ENCODE peak calls at places on chromosomes 6 and 20, in six cellular contexts. One of them, this sample, is unnamed.
A peak's percentile ranks its signal among the peaks of the same experiment; 100 is the strongest.

GRCh38 chr20:56428881-56429280 is 16.8 kb downstream of the CASS4 start:
- DNase-seq in brain microvascular endothelial cell: no peak
- DNase-seq in activated naive CD4-positive, alpha-beta T cell: no peak
- DNase-seq in BE2C: no peak
- DNase-seq in astrocyte of the cerebellum: no peak
- DNase-seq in C1 segment of cervical spinal cord: no peak
- DNase-seq in this sample: no peak

GRCh38 chr6:79079425-79080130 is 1.5 kb upstream of the PHIP start:
- DNase-seq in brain microvascular endothelial cell: no peak
- DNase-seq in activated naive CD4-positive, alpha-beta T cell: no peak
- DNase-seq in BE2C: no peak
- DNase-seq in astrocyte of the cerebellum: no peak
- DNase-seq in C1 segment of cervical spinal cord: no peak
- DNase-seq in this sample: no peak

GRCh38 chr6:158605266-158605878 is 39.2 kb downstream of the DYNLT1 start:
- DNase-seq in brain microvascular endothelial cell: peak; percentile 80
- DNase-seq in activated naive CD4-positive, alpha-beta T cell: peak; percentile 27
- DNase-seq in BE2C: peak; percentile 81
- DNase-seq in astrocyte of the cerebellum: peak; percentile 67
- DNase-seq in C1 segment of cervical spinal cord: no peak
- DNase-seq in this sample: no peak

GRCh38 chr20:19995220-19995863 is 21.8 kb upstream of the NAA20 start:
- DNase-seq in brain microvascular endothelial cell: no peak
- DNase-seq in activated naive CD4-positive, alpha-beta T cell: no peak
- DNase-seq in BE2C: peak; percentile 28
- DNase-seq in astrocyte of the cerebellum: no peak
- DNase-seq in C1 segment of cervical spinal cord: no peak
- DNase-seq in this sample: no peak

GRCh38 chr6:83735461-83735860 is 26.6 kb upstream of the SNAP91 start:
- DNase-seq in brain microvascular endothelial cell: no peak
- DNase-seq in activated naive CD4-positive, alpha-beta T cell: no peak
- DNase-seq in BE2C: no peak
- DNase-seq in astrocyte of the cerebellum: no peak
- DNase-seq in C1 segment of cervical spinal cord: no peak
- DNase-seq in this sample: no peak

GRCh38 chr6:32113386-32114352 is 4.5 kb upstream of the TNXB start:
- DNase-seq in brain microvascular endothelial cell: peak; percentile 91
- DNase-seq in activated naive CD4-positive, alpha-beta T cell: no peak
- DNase-seq in BE2C: no peak
- DNase-seq in astrocyte of the cerebellum: peak; percentile 76
- DNase-seq in C1 segment of cervical spinal cord: no peak
- DNase-seq in this sample: no peak

GRCh38 chr20:45919536-45919933 is 7.6 kb upstream of the PLTP start:
- DNase-seq in brain microvascular endothelial cell: peak; percentile 87
- DNase-seq in activated naive CD4-positive, alpha-beta T cell: no peak
- DNase-seq in BE2C: no peak
- DNase-seq in astrocyte of the cerebellum: peak; percentile 54
- DNase-seq in C1 segment of cervical spinal cord: no peak
- DNase-seq in this sample: no peak

GRCh38 chr6:137964876-137965275 is 97.8 kb downstream of the TNFAIP3 start:
- DNase-seq in brain microvascular endothelial cell: no peak
- DNase-seq in activated naive CD4-positive, alpha-beta T cell: no peak
- DNase-seq in BE2C: no peak
- DNase-seq in astrocyte of the cerebellum: no peak
- DNase-seq in C1 segment of cervical spinal cord: no peak
- DNase-seq in this sample: no peak

GRCh38 chr6:8030920-8031319 is 33.3 kb downstream of the BLOC1S5 start:
- DNase-seq in brain microvascular endothelial cell: no peak
- DNase-seq in activated naive CD4-positive, alpha-beta T cell: no peak
- DNase-seq in BE2C: no peak
- DNase-seq in astrocyte of the cerebellum: no peak
- DNase-seq in C1 segment of cervical spinal cord: no peak
- DNase-seq in this sample: no peak

GRCh38 chr20:33689973-33690372 is 3.8 kb upstream of the E2F1 start:
- DNase-seq in brain microvascular endothelial cell: peak; percentile 81
- DNase-seq in activated naive CD4-positive, alpha-beta T cell: peak; percentile 47
- DNase-seq in BE2C: no peak
- DNase-seq in astrocyte of the cerebellum: no peak
- DNase-seq in C1 segment of cervical spinal cord: no peak
- DNase-seq in this sample: no peak

GRCh38 chr20:64264091-64264490 is 8.5 kb downstream of the PCMTD2 start:
- DNase-seq in brain microvascular endothelial cell: no peak
- DNase-seq in activated naive CD4-positive, alpha-beta T cell: no peak
- DNase-seq in BE2C: no peak
- DNase-seq in astrocyte of the cerebellum: no peak
- DNase-seq in C1 segment of cervical spinal cord: no peak
- DNase-seq in this sample: no peak

GRCh38 chr6:37283268-37283667 is 25.3 kb upstream of the TMEM217 start:
- DNase-seq in brain microvascular endothelial cell: no peak
- DNase-seq in activated naive CD4-positive, alpha-beta T cell: no peak
- DNase-seq in BE2C: no peak
- DNase-seq in astrocyte of the cerebellum: peak; percentile 81
- DNase-seq in C1 segment of cervical spinal cord: no peak
- DNase-seq in this sample: no peak

GRCh38 chr6:30206799-30207618 is 6.2 kb downstream of the TRIM26 start:
- DNase-seq in brain microvascular endothelial cell: no peak
- DNase-seq in activated naive CD4-positive, alpha-beta T cell: no peak
- DNase-seq in BE2C: no peak
- DNase-seq in astrocyte of the cerebellum: no peak
- DNase-seq in C1 segment of cervical spinal cord: peak; percentile 6
- DNase-seq in this sample: no peak

GRCh38 chr6:160265869-160266476 is 7.4 kb upstream of the SLC22A2 start:
- DNase-seq in brain microvascular endothelial cell: no peak
- DNase-seq in activated naive CD4-positive, alpha-beta T cell: no peak
- DNase-seq in BE2C: no peak
- DNase-seq in astrocyte of the cerebellum: no peak
- DNase-seq in C1 segment of cervical spinal cord: no peak
- DNase-seq in this sample: no peak

GRCh38 chr20:6590891-6591679 is 176.4 kb upstream of the BMP2 start:
- DNase-seq in brain microvascular endothelial cell: peak; percentile 65
- DNase-seq in activated naive CD4-positive, alpha-beta T cell: no peak
- DNase-seq in BE2C: no peak
- DNase-seq in astrocyte of the cerebellum: peak; percentile 63
- DNase-seq in C1 segment of cervical spinal cord: no peak
- DNase-seq in this sample: no peak

GRCh38 chr6:12576389-12576788 is 140.2 kb upstream of the PHACTR1 start:
- DNase-seq in brain microvascular endothelial cell: peak; percentile 31
- DNase-seq in activated naive CD4-positive, alpha-beta T cell: no peak
- DNase-seq in BE2C: no peak
- DNase-seq in astrocyte of the cerebellum: peak; percentile 41
- DNase-seq in C1 segment of cervical spinal cord: no peak
- DNase-seq in this sample: no peak

GRCh38 chr20:23200914-23201313 is 114.8 kb upstream of the CD93 start:
- DNase-seq in brain microvascular endothelial cell: peak; percentile 26
- DNase-seq in activated naive CD4-positive, alpha-beta T cell: no peak
- DNase-seq in BE2C: no peak
- DNase-seq in astrocyte of the cerebellum: no peak
- DNase-seq in C1 segment of cervical spinal cord: no peak
- DNase-seq in this sample: no peak

GRCh38 chr6:121688974-121689373 is 253.5 kb downstream of the GJA1 start:
- DNase-seq in brain microvascular endothelial cell: no peak
- DNase-seq in activated naive CD4-positive, alpha-beta T cell: no peak
- DNase-seq in BE2C: no peak
- DNase-seq in astrocyte of the cerebellum: no peak
- DNase-seq in C1 segment of cervical spinal cord: no peak
- DNase-seq in this sample: no peak

GRCh38 chr6:158321960-158322359 is 9.7 kb downstream of the TULP4 start:
- DNase-seq in brain microvascular endothelial cell: peak; percentile 26
- DNase-seq in activated naive CD4-positive, alpha-beta T cell: no peak
- DNase-seq in BE2C: no peak
- DNase-seq in astrocyte of the cerebellum: peak; percentile 47
- DNase-seq in C1 segment of cervical spinal cord: no peak
- DNase-seq in this sample: no peak

GRCh38 chr20:7773511-7773910 is 166.7 kb downstream of the HAO1 start:
- DNase-seq in brain microvascular endothelial cell: no peak
- DNase-seq in activated naive CD4-positive, alpha-beta T cell: no peak
- DNase-seq in BE2C: no peak
- DNase-seq in astrocyte of the cerebellum: no peak
- DNase-seq in C1 segment of cervical spinal cord: no peak
- DNase-seq in this sample: no peak

GRCh38 chr6:111763381-111763780 is 109.9 kb downstream of the FYN start:
- DNase-seq in brain microvascular endothelial cell: no peak
- DNase-seq in activated naive CD4-positive, alpha-beta T cell: no peak
- DNase-seq in BE2C: no peak
- DNase-seq in astrocyte of the cerebellum: no peak
- DNase-seq in C1 segment of cervical spinal cord: no peak
- DNase-seq in this sample: no peak

This sample was measured in esophagus squamous epithelium.